ENCODE peak calls at places on chromosomes 11 and 22, in six cellular contexts. Q, J, M, E, S and H are unnamed samples. For H3K4me1, the result is how much of the 10 kb centered on the place peaks cover.

GRCh38 chr22:43085658-43086606 is 3.3 kb downstream of the TTLL1 start:
- DNase-seq in J (no peak), M (no peak), Q (no peak), E (peak), S (peak), H (no peak)

GRCh38 chr11:11973361-11973800 is 35.0 kb downstream of the DKK3 start:
- DNase-seq in Q (peak), S (peak), E (peak), M (peak), J (peak), H (peak)

GRCh38 chr11:1947592-1948237 is 583 bp downstream of the MRPL23 start:
- DNase-seq in J (no peak), E (no peak), S (no peak), Q (no peak), M (no peak), H (no peak)

GRCh38 chr22:44351685-44352377 is 39.1 kb upstream of the SHISAL1 start:
- DNase-seq in E (no peak), J (peak), S (peak), M (no peak), Q (peak), H (no peak)

GRCh38 chr22:38554281-38554680 is 15.7 kb downstream of the DMC1 start:
- DNase-seq in S (no peak), J (peak), M (no peak), E (no peak), Q (peak), H (no peak)

GRCh38 chr11:13429836-13430235 is 33.2 kb downstream of the BTBD10 start:
- DNase-seq in Q (no peak), M (no peak), J (no peak), S (no peak), E (no peak), H (no peak)

GRCh38 chr11:32353884-32354283 is 81.5 kb downstream of the WT1 start:
- DNase-seq in M (no peak), E (no peak), Q (no peak), S (no peak), J (no peak), H (no peak)

GRCh38 chr11:503179-503981 is 3.7 kb downstream of the RNH1 start:
- DNase-seq in J (peak), E (no peak), S (peak), Q (peak), M (peak), H (peak)

GRCh38 chr11:129862123-129862522 is 33.3 kb downstream of the NFRKB start:
- DNase-seq in S (no peak), M (no peak), E (no peak), Q (no peak), J (no peak), H (no peak)

GRCh38 chr11:5992604-5993251 is 5.9 kb upstream of the OR52L1 start:
- DNase-seq in J (no peak), Q (peak), E (no peak), M (no peak), S (no peak), H (no peak)

GRCh38 chr11:18588297-18589252 is at the start of gene UEVLD:
- DNase-seq in S (peak), Q (peak), E (peak), J (peak), M (peak), H (peak)

GRCh38 chr11:7651140-7651551 is 22.2 kb downstream of the CYB5R2 start:
- DNase-seq in S (no peak), Q (no peak), J (no peak), E (no peak), M (no peak), H (no peak)

GRCh38 chr11:64583296-64584262 is 7.4 kb upstream of the SLC22A12 start:
- DNase-seq in J (peak), M (no peak), E (no peak), Q (no peak), S (no peak), H (peak)

GRCh38 chr11:1640076-1640946 is 10.7 kb downstream of the KRTAP5-5 start:
- DNase-seq in S (peak), E (no peak), J (peak), M (no peak), Q (peak), H (no peak)

GRCh38 chr11:75813622-75814039 is 1.4 kb upstream of the UVRAG start:
- DNase-seq in S (no peak), M (no peak), Q (no peak), J (no peak), E (no peak), H (no peak)

GRCh38 chr22:30234786-30235470 is 11.6 kb downstream of the LIF start:
- DNase-seq in Q (peak), E (no peak), M (no peak), J (peak), S (no peak), H (no peak)

GRCh38 chr22:19586922-19587684 is 62.9 kb upstream of the CLDN5 start:
- DNase-seq in J (no peak), S (no peak), Q (no peak), M (no peak), E (no peak), H (no peak)

GRCh38 chr11:67504950-67505561 is at the start of gene PITPNM1:
- DNase-seq in M (peak), J (peak), S (peak), E (peak), Q (peak), H (peak)

GRCh38 chr11:33722579-33723234 is 13.5 kb downstream of the CD59 start:
- DNase-seq in E (no peak), J (peak), S (no peak), M (no peak), Q (peak), H (peak)

GRCh38 chr11:26783997-26784396 is 62.1 kb upstream of the SLC5A12 start:
- DNase-seq in Q (no peak), E (no peak), J (no peak), S (no peak), M (no peak), H (no peak)

GRCh38 chr22:47407626-47408025 is 645.2 kb downstream of the TBC1D22A start:
- DNase-seq in S (no peak), M (no peak), E (no peak), J (no peak), Q (no peak), H (no peak)

GRCh38 chr11:14105446-14105845 is 142.9 kb downstream of the SPON1 start:
- DNase-seq in Q (no peak), E (no peak), M (no peak), S (no peak), J (no peak), H (no peak)

GRCh38 chr11:64032050-64032449 is 3.7 kb upstream of the FLRT1 start:
- DNase-seq in Q (no peak), S (no peak), J (no peak), M (no peak), E (no peak), H (no peak)

GRCh38 chr11:101436511-101437142 is 147.2 kb downstream of the TRPC6 start:
- DNase-seq in E (peak), J (no peak), Q (peak), S (peak), M (no peak), H (no peak)

GRCh38 chr11:120985718-120986569 is 38.0 kb upstream of the TBCEL start:
- DNase-seq in E (peak), Q (peak), M (peak), S (peak), J (peak), H (peak)

GRCh38 chr11:72225411-72225951 is 914 bp downstream of the INPPL1 start:
- DNase-seq in Q (peak), M (peak), J (peak), S (no peak), E (peak), H (no peak)

GRCh38 chr11:110762596-110762995 is 50.4 kb upstream of the ARHGAP20 start:
- DNase-seq in M (no peak), J (no peak), E (no peak), Q (peak), S (no peak), H (no peak)

GRCh38 chr11:4167758-4168157 is 73.2 kb downstream of the RRM1 start:
- DNase-seq in J (no peak), S (no peak), Q (no peak), M (no peak), E (no peak), H (no peak)

GRCh38 chr11:64881476-64881875 is 3.1 kb upstream of the EHD1 start:
- DNase-seq in Q (no peak), J (no peak), E (no peak), S (no peak), M (no peak), H (no peak)

GRCh38 chr22:43277987-43278601 is 65.1 kb downstream of the SCUBE1 start:
- DNase-seq in Q (no peak), S (peak), M (no peak), E (no peak), J (no peak), H (no peak)

DNA sequence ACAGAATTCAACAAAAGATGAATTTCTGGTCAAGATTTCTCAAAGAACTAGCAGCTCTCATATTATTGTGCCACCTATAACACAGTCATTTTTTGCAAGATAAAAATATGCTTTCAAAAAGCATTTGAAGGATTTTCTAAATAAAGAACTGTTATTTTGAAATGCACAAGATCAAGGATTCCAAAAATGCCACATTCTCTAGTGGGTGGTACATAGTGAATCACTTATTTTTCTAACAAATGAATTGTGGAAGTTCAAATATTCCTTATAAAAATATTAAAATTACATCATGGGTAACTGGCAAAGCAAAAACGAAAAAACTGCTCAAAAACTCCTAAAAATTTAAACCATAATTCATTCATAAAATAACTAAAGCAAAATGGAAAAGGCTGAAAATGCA is 2.1 kb downstream of the RNF141 start:
- DNase-seq in S (no peak), Q (peak), M (no peak), J (no peak), E (no peak), H (no peak)
- H3K4me3 ChIP-seq in S (no peak), Q (peak), M (no peak), J (peak), E (no peak), H (no peak)

DNA sequence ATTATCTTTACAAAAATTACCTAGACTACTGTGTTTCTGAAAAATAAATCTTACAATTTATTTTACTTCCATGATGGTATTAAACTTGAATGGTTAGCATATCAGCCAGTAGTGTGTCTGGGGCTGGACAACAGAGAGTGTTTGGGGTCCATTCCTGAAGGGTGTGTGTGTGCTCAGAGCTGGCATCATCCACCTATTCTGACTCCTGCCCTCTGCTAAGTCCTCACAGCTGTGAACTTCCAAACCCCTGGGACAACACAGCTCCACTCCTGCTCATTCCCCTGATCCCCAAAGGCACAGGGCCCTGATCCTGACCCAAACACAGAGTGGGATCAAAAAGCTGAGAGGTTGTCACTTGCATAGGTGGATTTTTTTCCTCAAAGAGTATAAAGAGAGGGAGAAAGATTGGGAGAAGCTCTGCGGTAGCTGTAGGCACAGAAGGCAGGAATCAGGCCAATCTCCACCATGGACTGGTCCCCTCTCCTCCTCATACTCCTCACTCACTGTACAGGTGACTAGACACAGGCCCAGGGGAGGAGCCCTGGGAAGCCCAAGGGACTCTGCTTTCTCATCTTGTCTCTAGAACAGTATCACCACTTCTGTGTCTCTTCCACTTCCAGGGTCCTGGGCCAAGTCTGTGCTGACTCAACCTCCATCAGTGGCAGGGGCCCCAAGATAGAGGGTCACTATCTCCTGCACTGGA is 55.7 kb upstream of the TOP3B start:
- DNase-seq in E (no peak), J (no peak), S (no peak), Q (no peak), M (no peak), H (no peak)
- H3K4me1 ChIP-seq in E (under half), J (under half), S (under half), Q (under half), M (under half), H (under half)

GRCh38 chr22:35664955-35665577 is 16.8 kb downstream of the APOL6 start:
- DNase-seq in J (no peak), Q (no peak), S (no peak), M (no peak), E (no peak), H (no peak)
- H3K4me3 ChIP-seq in J (no peak), Q (no peak), S (no peak), M (no peak), E (no peak), H (no peak)

GRCh38 chr11:69011624-69012091 is 1.4 kb downstream of the MRGPRF start:
- DNase-seq in Q (no peak), E (no peak), M (no peak), S (no peak), J (peak), H (no peak)
- H3K4me1 ChIP-seq in Q (half or more), E (under half), M (under half), S (half or more), J (half or more), H (under half)

GRCh38 chr22:23065495-23066122 is 4.7 kb upstream of the GNAZ start:
- DNase-seq in E (peak), S (no peak), J (peak), M (peak), Q (no peak), H (no peak)

GRCh38 chr22:23065069-23065451 is 5.3 kb upstream of the GNAZ start:
- DNase-seq in M (peak), Q (no peak), J (peak), E (no peak), S (no peak), H (peak)

GRCh38 chr22:23067023-23067650 is 3.2 kb upstream of the GNAZ start:
- DNase-seq in M (peak), E (peak), S (peak), Q (no peak), J (no peak), H (peak)

GRCh38 chr22:23067691-23068090 is 2.6 kb upstream of the GNAZ start:
- DNase-seq in Q (no peak), M (peak), S (no peak), J (peak), E (peak), H (no peak)

DNA sequence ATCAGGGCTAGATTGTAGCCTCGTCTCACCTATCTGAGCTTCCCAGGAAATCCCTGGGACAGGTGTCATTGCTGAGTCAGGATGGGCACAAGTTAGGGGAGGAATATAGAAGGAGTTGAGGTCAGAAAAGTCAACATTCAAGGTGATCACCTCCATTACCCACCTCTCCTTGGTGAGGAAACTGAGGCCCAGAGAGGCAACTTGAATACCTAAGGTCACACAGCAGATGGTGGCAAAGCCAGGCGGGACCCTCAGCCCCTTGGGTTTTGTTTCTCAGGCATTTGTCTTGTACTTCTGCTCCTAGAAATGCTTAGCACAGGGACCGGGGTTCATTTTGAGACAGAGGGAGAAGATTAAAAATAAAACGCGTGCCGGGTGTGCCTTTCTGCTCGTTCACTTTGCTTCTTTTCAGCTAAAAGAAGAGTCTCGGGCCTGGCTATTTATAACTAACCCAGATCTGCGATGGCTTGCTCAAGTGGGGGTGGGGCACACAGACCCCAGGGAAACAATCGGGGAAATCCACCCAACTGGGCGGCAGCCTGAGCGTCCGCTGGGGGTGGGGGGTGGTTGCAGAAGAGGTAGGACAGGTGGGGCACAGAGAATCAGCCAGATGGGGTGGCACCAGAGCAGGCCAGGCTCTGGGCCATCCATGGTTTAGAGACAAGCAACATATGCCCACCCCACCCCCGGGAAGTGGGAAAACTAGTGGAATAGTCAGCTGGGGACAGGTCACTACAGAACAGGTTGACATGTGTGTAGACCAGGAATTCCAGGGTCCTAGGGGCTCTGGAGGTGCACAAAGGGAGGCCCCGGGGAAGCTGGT is 3.9 kb upstream of the GNAZ start:
- DNase-seq in S (peak), J (peak), M (peak), E (peak), Q (no peak), H (peak)
- H3K4me3 ChIP-seq in S (no peak), J (no peak), M (no peak), E (no peak), Q (no peak), H (no peak)

GRCh38 chr22:36223504-36223903 is 15.8 kb downstream of the APOL2 start:
- DNase-seq in J (no peak), Q (no peak), S (no peak), E (no peak), M (no peak), H (peak)

GRCh38 chr22:36222887-36223450 is 16.4 kb downstream of the APOL2 start:
- DNase-seq in M (no peak), S (no peak), E (no peak), Q (no peak), J (no peak), H (no peak)

GRCh38 chr22:36226189-36226588 is 13.1 kb downstream of the APOL2 start:
- DNase-seq in S (no peak), M (no peak), Q (no peak), E (no peak), J (no peak), H (no peak)

GRCh38 chr22:36225333-36225922 is 13.9 kb downstream of the APOL2 start:
- DNase-seq in J (no peak), M (no peak), E (no peak), S (no peak), Q (no peak), H (no peak)

DNA sequence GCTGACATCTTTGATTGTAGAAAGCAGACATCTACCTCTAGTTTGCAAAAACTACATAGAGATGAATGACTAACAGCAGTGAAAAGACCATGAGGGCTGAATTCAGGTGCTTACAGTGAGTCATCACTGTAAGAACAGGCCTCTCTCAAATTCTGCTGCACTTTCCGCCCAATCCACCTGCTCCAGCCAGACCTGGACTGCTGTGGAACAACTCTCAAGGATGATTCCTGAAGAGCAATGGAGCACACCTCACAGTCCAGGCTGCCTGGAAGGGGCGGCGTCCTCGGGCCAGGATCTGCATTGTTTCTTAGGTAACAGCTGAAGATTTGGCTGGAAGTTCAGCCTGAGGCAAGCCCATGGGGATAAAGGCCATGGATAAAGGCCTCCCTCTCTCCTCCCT is 15.1 kb downstream of the APOL2 start:
- DNase-seq in S (no peak), Q (no peak), M (no peak), J (no peak), E (no peak), H (no peak)
- H3K4me1 ChIP-seq in S (under half), Q (under half), M (under half), J (under half), E (under half), H (under half)

DNA sequence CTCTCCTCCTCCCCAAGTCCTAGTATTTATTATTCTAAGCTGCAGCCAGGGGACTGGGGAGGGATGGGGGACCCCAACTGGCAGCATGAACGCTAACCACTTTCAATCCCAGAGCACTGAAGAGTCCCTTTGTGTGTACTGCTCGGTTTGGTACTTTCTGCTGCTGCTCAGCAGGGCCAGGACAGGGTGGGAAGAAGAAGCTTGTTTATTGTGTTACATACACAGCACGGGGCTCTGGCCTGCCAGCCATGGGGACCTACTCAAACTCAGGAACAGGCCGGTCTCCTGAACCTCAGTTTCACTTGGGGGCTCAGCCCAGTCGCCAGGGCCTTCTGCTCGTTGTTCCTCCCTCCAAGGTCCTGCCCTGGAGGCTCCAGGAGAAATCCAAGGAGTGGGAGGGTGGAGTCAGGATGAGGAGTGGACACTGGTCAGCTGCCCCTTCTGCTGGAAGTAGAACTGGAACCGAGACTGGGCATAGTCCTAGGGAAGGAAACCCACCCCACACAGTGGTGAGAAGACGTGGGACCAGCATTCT is 616 bp upstream of the CPT1B start:
- DNase-seq in Q (no peak), E (no peak), S (no peak), M (no peak), J (no peak), H (no peak)
- H3K4me3 ChIP-seq in Q (peak), E (no peak), S (no peak), M (no peak), J (peak), H (peak)